ENCODE peak calls at places on chromosomes 1 and 21, in four cellular contexts. K is H9, B is fibroblast of lung, H is hepatocyte. X is an unnamed sample.

GRCh38 chr1:100383743-100384405 is 31.6 kb downstream of the CDC14A start:
- DNase-seq in B (no peak), H (no peak), K (no peak), X (no peak)

GRCh38 chr1:106621853-106622252 is 434.6 kb upstream of the PRMT6 start:
- DNase-seq in B (no peak), H (no peak), K (no peak), X (no peak)

GRCh38 chr1:145701306-145701862 is 5.8 kb downstream of the PDZK1 start:
- DNase-seq in H (no peak), B (no peak), K (no peak), X (no peak)

GRCh38 chr1:165641276-165641987 is 10.4 kb downstream of the MGST3 start:
- DNase-seq in H (no peak), K (no peak), B (peak), X (no peak)

GRCh38 chr1:33454646-33455282 is 17.7 kb upstream of the ZSCAN20 start:
- DNase-seq in K (no peak), B (peak), H (no peak), X (no peak)

GRCh38 chr1:26029864-26030481 is 8.4 kb downstream of the EXTL1 start:
- DNase-seq in H (no peak), B (peak), K (no peak), X (peak)

GRCh38 chr1:145849356-145850165 is 4.1 kb downstream of the NUDT17 start:
- DNase-seq in B (peak), H (no peak), K (no peak), X (peak)

GRCh38 chr1:63537940-63538339 is 14.6 kb downstream of the EFCAB7 start:
- DNase-seq in H (peak), B (peak), K (no peak), X (peak)

GRCh38 chr1:22171951-22172715 is 29.2 kb upstream of the WNT4 start:
- DNase-seq in B (no peak), K (peak), H (no peak), X (no peak)

GRCh38 chr1:177780096-177780700 is 189.7 kb downstream of the SEC16B start:
- DNase-seq in H (peak), K (no peak), B (peak), X (peak)

GRCh38 chr21:17463441-17463840 is 49.4 kb upstream of the CXADR start:
- DNase-seq in K (no peak), H (peak), B (peak), X (peak)

GRCh38 chr1:168092151-168092550 is 44.6 kb downstream of the GPR161 start:
- DNase-seq in H (no peak), B (no peak), K (no peak), X (no peak)

GRCh38 chr1:91092503-91092902 is 70.7 kb upstream of the ZNF644 start:
- DNase-seq in K (no peak), H (no peak), B (no peak), X (no peak)

DNA sequence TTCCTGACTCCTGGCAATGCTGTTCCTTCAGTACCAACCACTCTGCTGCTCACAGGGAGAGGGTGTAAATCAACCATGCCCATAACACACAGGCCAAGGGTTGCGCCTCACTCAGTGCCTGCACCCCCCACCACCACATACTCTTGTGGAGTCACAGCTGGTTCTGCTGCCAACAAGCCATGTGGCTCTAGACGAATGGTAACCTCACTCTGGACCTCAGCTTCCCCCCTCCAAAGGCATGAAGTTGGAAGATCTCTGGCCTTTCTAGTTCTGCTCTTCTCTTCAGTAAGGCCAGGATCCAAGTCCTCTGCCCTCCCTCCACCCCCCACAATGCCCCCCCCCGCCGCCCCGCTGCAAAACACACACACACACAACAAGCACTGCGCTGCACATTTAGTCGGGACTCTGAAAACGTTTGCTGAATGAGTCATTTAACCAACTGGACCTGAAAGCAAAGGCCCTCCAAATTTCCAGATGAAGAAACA is 1.7 kb upstream of the GLIS1 start:
- DNase-seq in B (peak), H (no peak), K (no peak), X (peak)
- H2AFZ ChIP-seq in B (no peak), H (no peak), K (no peak), X (peak)

DNA sequence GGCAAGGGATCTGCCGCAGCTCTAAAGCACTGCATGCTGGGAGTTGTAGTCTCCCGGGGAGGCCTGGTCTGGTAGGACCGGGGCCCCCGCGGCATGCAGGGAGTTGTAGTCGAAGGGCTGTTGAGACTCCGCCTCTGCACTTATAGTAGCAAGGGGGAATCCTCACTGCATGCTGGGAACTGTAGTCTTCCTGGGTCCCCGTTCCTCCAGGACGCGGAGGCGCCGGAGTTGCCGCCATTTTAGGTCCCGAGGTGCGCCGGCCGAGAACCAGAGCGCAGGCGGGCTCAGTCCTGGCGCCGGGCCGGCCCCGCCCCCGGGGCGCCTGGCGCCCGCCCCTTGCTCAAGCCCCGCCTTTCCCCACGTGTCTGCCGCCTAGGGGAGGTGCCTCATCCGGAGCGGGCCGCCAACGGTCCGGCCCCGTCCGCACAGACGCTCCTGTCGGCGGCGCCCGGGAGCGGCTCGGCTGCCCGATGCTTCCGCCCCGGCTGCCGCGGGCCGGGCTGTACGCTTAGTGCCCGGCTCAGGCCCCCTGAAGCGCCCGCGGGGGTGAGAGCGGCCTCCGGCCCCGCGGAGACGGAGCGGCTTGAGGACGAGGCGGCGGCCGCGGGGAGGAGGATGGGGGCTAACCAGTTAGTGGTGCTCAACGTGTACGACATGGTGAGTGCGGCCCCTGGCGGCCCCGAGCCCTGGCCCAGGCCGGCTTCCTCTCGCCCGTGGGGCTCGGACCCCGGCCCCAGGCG is at the start of gene DESI2:
- DNase-seq in K (peak), H (peak), B (peak), X (peak)
- TF ChIP-seq CTCF in K (peak), H (peak), B (peak), X (peak)

GRCh38 chr1:196777603-196778002 is 3.0 kb downstream of the CFHR3 start:
- DNase-seq in B (no peak), K (no peak), H (no peak), X (no peak)

GRCh38 chr1:196779093-196779492 is 4.5 kb downstream of the CFHR3 start:
- DNase-seq in K (no peak), H (no peak), B (no peak), X (no peak)

GRCh38 chr1:196774603-196775002 is at the start of gene CFHR3:
- DNase-seq in K (no peak), H (no peak), B (no peak), X (no peak)

GRCh38 chr1:196773713-196774112 is 927 bp upstream of the CFHR3 start:
- DNase-seq in H (no peak), B (no peak), K (no peak), X (no peak)

DNA sequence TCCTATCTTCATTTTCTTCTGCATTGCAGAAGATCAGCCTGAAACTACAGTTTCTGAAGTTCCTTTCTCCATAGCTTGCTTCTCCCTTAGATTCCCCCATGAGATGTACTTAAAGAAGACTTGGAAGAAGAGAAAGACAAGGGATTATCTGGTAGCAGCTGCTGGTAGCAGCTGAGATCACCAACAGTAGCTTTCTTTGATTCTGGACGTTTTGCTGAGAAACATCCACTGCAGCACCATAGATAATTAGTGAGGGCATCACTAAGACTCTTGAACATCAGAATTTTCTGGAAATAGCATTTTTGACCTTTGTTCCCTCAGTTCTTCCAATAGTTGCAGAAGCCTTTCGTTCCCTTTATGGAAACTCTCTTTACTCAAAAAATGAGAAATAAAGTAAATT is 445 bp upstream of the CFHR3 start:
- DNase-seq in H (no peak), K (no peak), B (no peak), X (no peak)
- H2AFZ ChIP-seq in H (no peak), K (no peak), B (no peak), X (no peak)

DNA sequence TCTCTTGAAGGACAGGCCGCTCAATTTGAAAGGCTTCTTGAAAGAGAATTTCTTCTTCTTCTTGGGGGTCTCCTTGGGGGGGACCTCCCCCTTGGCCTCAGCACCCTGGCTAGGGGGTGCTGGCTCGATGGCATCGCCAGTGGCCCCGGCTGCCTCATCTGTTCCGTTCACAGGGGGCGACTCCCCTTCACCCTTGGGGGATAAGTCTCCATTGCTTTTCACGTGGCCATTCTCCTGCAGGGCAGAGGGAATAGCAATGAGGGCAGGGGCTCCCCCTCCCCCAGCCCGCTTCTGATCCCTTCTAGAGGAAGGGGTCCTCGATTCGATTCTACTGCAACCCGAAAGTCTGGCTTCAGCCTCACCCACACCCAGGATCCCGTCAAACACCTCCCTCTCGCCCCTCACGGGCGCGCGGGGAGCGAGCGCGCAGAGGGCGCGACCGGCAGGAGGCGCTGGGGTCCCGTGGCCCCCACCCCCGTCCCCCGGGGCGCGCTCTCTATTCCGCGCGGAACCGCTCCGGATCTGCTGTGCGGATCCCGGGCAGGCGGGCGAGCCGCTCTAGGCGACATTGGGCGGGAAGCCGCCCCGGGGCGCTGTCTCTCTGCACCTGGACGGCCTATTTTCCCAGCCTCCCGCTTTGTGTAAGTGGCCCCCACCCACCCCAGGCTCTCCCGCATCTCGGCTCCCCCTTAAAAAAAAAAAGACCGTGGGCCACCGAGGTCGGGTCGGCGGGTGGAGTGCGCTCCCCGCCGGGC is 992 bp downstream of the MARCKSL1 start:
- DNase-seq in H (peak), K (no peak), B (peak), X (peak)
- TF ChIP-seq CTCF in H (peak), K (peak), B (peak), X (peak)

GRCh38 chr1:242525769-242526168 is 1.3 kb upstream of the PLD5 start:
- DNase-seq in B (no peak), H (no peak), K (no peak), X (no peak)

GRCh38 chr1:242523968-242524570 is 428 bp downstream of the PLD5 start:
- DNase-seq in K (peak), B (peak), H (peak), X (peak)

GRCh38 chr1:242525360-242525722 is 844 bp upstream of the PLD5 start:
- DNase-seq in K (no peak), B (no peak), H (no peak), X (no peak)

GRCh38 chr1:242523282-242523967 is 1.1 kb downstream of the PLD5 start:
- DNase-seq in B (peak), K (peak), H (no peak), X (peak)

GRCh38 chr1:242524571-242525359 is at the start of gene PLD5:
- DNase-seq in K (peak), B (peak), H (peak), X (peak)
- H2AFZ ChIP-seq in K (no peak), B (no peak), H (peak), X (no peak)

X was measured in osteoblast.